ENCODE peak calls at places on chromosomes 6 and 20, in six cellular contexts. V is IMR-90, I is neuronal stem cell, O is H9, B is mesenchymal stem cell, M is H1. N is an unnamed sample.

GRCh38 chr6:40152701-40153100 is 218.4 kb upstream of the MOCS1 start:
- DNase-seq in V (no peak), I (no peak), O (no peak), B (no peak), M (no peak), N (peak)

GRCh38 chr20:41524980-41525613 is 93.1 kb downstream of the CHD6 start:
- DNase-seq in V (peak), I (no peak), O (no peak), B (no peak), M (no peak), N (no peak)

GRCh38 chr20:2475850-2476741 is 5.5 kb upstream of the SNRPB start:
- DNase-seq in V (no peak), I (no peak), O (no peak), B (no peak), M (no peak), N (no peak)

GRCh38 chr20:19404836-19405235 is 192.4 kb downstream of the SLC24A3 start:
- DNase-seq in V (no peak), I (no peak), O (no peak), B (no peak), M (no peak), N (no peak)

GRCh38 chr6:164990901-164991300 is 318.5 kb downstream of the C6orf118 start:
- DNase-seq in V (no peak), I (no peak), O (no peak), B (no peak), M (no peak), N (peak)

GRCh38 chr20:33083544-33084340 is 4.3 kb downstream of the BPIFB4 start:
- DNase-seq in V (no peak), I (no peak), O (no peak), B (no peak), M (no peak), N (no peak)

GRCh38 chr6:33894438-33894837 is 90.6 kb upstream of the MLN start:
- DNase-seq in V (no peak), I (no peak), O (no peak), B (no peak), M (no peak), N (no peak)

GRCh38 chr6:125169058-125169457 is 15.5 kb downstream of the TPD52L1 start:
- DNase-seq in V (peak), I (no peak), O (no peak), B (no peak), M (no peak), N (no peak)

GRCh38 chr6:43172127-43173007 is 1.3 kb downstream of the SRF start:
- DNase-seq in V (peak), I (peak), O (no peak), B (peak), M (peak), N (peak)

GRCh38 chr6:157017861-157018260 is 240.7 kb downstream of the ARID1B start:
- DNase-seq in V (peak), I (no peak), O (no peak), B (no peak), M (no peak), N (no peak)

GRCh38 chr20:50346372-50347347 is 156.0 kb downstream of the CEBPB start:
- DNase-seq in V (peak), I (no peak), O (no peak), B (peak), M (no peak), N (no peak)

GRCh38 chr6:119340766-119341487 is 8.6 kb downstream of the MAN1A1 start:
- DNase-seq in V (no peak), I (peak), O (peak), B (peak), M (peak), N (no peak)

GRCh38 chr6:119337252-119337651 is 12.3 kb downstream of the MAN1A1 start:
- DNase-seq in V (no peak), I (no peak), O (no peak), B (no peak), M (no peak), N (no peak)

GRCh38 chr6:119337762-119338161 is 11.8 kb downstream of the MAN1A1 start:
- DNase-seq in V (no peak), I (no peak), O (no peak), B (no peak), M (no peak), N (no peak)

GRCh38 chr6:119342430-119342829 is 7.1 kb downstream of the MAN1A1 start:
- DNase-seq in V (no peak), I (no peak), O (no peak), B (no peak), M (no peak), N (no peak)

GRCh38 chr6:119339941-119340456 is 9.6 kb downstream of the MAN1A1 start:
- DNase-seq in V (no peak), I (no peak), O (no peak), B (peak), M (no peak), N (peak)
- H2AK5ac ChIP-seq in V (no peak), I (peak), O (no peak), B (no peak), M (no peak), N (no peak)

GRCh38 chr6:103783344-103783743 is 1076.4 kb downstream of the HACE1 start:
- DNase-seq in V (no peak), I (no peak), O (no peak), B (no peak), M (no peak), N (no peak)
- H4K91ac ChIP-seq in V (no peak), I (no peak), O (no peak), B (no peak), M (no peak), N (no peak)

GRCh38 chr6:11012295-11012754 is 31.8 kb downstream of the ELOVL2 start:
- DNase-seq in V (no peak), I (no peak), O (no peak), B (no peak), M (no peak), N (no peak)
- H2AK5ac ChIP-seq in V (no peak), I (no peak), O (no peak), B (no peak), M (no peak), N (no peak)

DNA sequence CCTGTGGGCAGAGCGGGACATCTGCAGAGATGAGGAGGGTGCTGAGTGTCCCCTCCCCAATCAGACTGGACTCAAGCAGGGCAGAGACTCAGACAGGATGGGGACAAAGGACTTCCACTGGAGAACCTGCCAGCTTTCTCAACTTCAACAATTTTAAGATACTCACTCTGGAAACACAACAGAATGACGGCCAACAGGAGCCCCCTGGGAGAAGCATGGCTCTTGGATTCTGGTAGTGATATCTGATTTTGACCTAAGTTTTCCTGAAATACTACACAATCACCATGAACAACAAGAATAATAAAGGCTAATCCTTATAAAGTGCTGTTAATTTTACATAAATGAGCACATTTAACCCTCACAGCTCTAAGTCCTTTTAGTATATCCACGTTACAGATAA is 83.5 kb upstream of the PLEKHG1 start:
- DNase-seq in V (no peak), I (no peak), O (no peak), B (no peak), M (no peak), N (no peak)
- H4K91ac ChIP-seq in V (no peak), I (no peak), O (no peak), B (no peak), M (no peak), N (no peak)

DNA sequence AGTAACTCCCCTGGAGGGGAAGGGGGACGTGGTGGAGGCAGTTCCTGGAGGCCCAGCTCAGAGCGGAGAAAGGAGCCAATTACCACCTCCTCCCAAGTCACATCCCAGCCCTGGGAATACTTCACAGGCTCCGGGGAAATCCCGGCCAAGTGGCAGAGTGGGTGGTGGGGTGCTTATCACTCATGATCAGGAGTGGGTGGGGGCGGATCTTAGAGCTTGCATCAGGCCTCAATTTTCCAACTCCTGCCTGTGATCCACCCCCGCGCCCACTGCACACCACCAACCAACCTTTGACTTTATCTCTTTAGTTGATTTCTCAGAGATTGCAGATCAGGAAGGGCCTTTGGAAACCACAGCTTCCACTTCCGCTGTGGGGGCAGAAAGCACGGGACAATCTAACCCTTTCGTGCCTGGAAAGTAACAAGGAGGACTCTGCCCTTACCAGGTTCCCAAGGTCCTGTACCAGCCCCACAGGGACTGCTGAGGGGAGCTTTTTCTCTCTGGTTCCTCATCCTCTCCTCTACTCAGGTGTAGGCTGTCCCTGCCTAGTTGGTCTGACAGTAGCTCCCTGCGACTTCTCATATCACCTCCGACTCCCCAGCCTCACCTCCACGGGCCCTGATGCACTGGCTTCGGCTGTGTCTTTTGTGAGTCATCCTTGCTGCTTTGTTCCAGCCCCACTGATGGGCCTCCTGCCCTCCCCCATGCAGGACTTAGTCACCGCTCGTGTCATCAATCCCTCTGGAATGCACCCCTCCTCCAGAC is 24.9 kb upstream of the IER3 start:
- DNase-seq in V (peak), I (no peak), O (peak), B (peak), M (no peak), N (peak)
- H2AK5ac ChIP-seq in V (peak), I (peak), O (no peak), B (peak), M (peak), N (peak)

N was measured in trophoblast cell.